ENCODE peak calls at places on chromosomes 1 and 21, in five cellular contexts. One of them, this sample, is unnamed.

GRCh38 chr1:219124163-219124562 is 49.5 kb upstream of the LYPLAL1 start:
- DNase-seq in IMR-90: no peak
- DNase-seq in H1: no peak
- DNase-seq in PC-3: no peak
- DNase-seq in H9: no peak
- DNase-seq in this sample: no peak

GRCh38 chr1:88678405-88678804 is 5.7 kb upstream of the PKN2 start:
- DNase-seq in IMR-90: no peak
- DNase-seq in H1: no peak
- DNase-seq in PC-3: peak
- DNase-seq in H9: no peak
- DNase-seq in this sample: no peak

GRCh38 chr1:6795661-6796060 is 10.4 kb downstream of the CAMTA1 start:
- DNase-seq in IMR-90: peak
- DNase-seq in H1: no peak
- DNase-seq in PC-3: no peak
- DNase-seq in H9: no peak
- DNase-seq in this sample: no peak

GRCh38 chr21:33588485-33589335 is at the start of gene DONSON:
- DNase-seq in IMR-90: peak
- DNase-seq in H1: no peak
- DNase-seq in PC-3: peak
- DNase-seq in H9: peak
- DNase-seq in this sample: peak

GRCh38 chr1:165562576-165562975 is 18.8 kb downstream of the LRRC52 start:
- DNase-seq in IMR-90: no peak
- DNase-seq in H1: no peak
- DNase-seq in PC-3: peak
- DNase-seq in H9: no peak
- DNase-seq in this sample: no peak

GRCh38 chr1:221394011-221394544 is 347.8 kb downstream of the DUSP10 start:
- DNase-seq in IMR-90: peak
- DNase-seq in H1: no peak
- DNase-seq in PC-3: peak
- DNase-seq in H9: no peak
- DNase-seq in this sample: no peak

GRCh38 chr1:240559781-240560180 is 52.2 kb downstream of the GREM2 start:
- DNase-seq in IMR-90: no peak
- DNase-seq in H1: no peak
- DNase-seq in PC-3: no peak
- DNase-seq in H9: no peak
- DNase-seq in this sample: no peak

GRCh38 chr21:46079357-46080170 is 18.3 kb upstream of the COL6A2 start:
- DNase-seq in IMR-90: peak
- DNase-seq in H1: no peak
- DNase-seq in PC-3: peak
- DNase-seq in H9: peak
- DNase-seq in this sample: no peak

GRCh38 chr1:197127513-197127912 is 19.0 kb downstream of the ASPM start:
- DNase-seq in IMR-90: no peak
- DNase-seq in H1: no peak
- DNase-seq in PC-3: no peak
- DNase-seq in H9: no peak
- DNase-seq in this sample: no peak

GRCh38 chr1:182426442-182427430 is 23.2 kb upstream of the RGSL1 start:
- DNase-seq in IMR-90: no peak
- DNase-seq in H1: no peak
- DNase-seq in PC-3: no peak
- DNase-seq in H9: no peak
- DNase-seq in this sample: no peak

GRCh38 chr1:157085416-157085815 is 14.2 kb downstream of the ETV3L start:
- DNase-seq in IMR-90: no peak
- DNase-seq in H1: no peak
- DNase-seq in PC-3: no peak
- DNase-seq in H9: no peak
- DNase-seq in this sample: no peak

GRCh38 chr1:19483261-19483660 is 2.1 kb downstream of the CAPZB start:
- DNase-seq in IMR-90: no peak
- DNase-seq in H1: no peak
- DNase-seq in PC-3: no peak
- DNase-seq in H9: no peak
- DNase-seq in this sample: no peak

GRCh38 chr1:90824551-90824950 is 107.4 kb upstream of the BARHL2 start:
- DNase-seq in IMR-90: no peak
- DNase-seq in H1: no peak
- DNase-seq in PC-3: no peak
- DNase-seq in H9: no peak
- DNase-seq in this sample: no peak

GRCh38 chr21:14850394-14850793 is 214.4 kb downstream of the NRIP1 start:
- DNase-seq in IMR-90: peak
- DNase-seq in H1: no peak
- DNase-seq in PC-3: no peak
- DNase-seq in H9: no peak
- DNase-seq in this sample: no peak

GRCh38 chr1:218874313-218874712 is 299.4 kb upstream of the LYPLAL1 start:
- DNase-seq in IMR-90: peak
- DNase-seq in H1: no peak
- DNase-seq in PC-3: peak
- DNase-seq in H9: no peak
- DNase-seq in this sample: no peak

GRCh38 chr21:25080706-25081495 is 526.4 kb downstream of the MRPL39 start:
- DNase-seq in IMR-90: peak
- DNase-seq in H1: no peak
- DNase-seq in PC-3: no peak
- DNase-seq in H9: no peak
- DNase-seq in this sample: no peak

GRCh38 chr1:226954337-226954736 is 14.2 kb downstream of the COQ8A start:
- DNase-seq in IMR-90: no peak
- DNase-seq in H1: no peak
- DNase-seq in PC-3: no peak
- DNase-seq in H9: no peak
- DNase-seq in this sample: no peak

GRCh38 chr1:153375511-153375910 is at the start of gene S100A12:
- DNase-seq in IMR-90: peak
- DNase-seq in H1: no peak
- DNase-seq in PC-3: peak
- DNase-seq in H9: no peak
- DNase-seq in this sample: no peak

GRCh38 chr1:222002503-222002902 is 260.6 kb upstream of the DUSP10 start:
- DNase-seq in IMR-90: no peak
- DNase-seq in H1: no peak
- DNase-seq in PC-3: no peak
- DNase-seq in H9: no peak
- DNase-seq in this sample: no peak

DNA sequence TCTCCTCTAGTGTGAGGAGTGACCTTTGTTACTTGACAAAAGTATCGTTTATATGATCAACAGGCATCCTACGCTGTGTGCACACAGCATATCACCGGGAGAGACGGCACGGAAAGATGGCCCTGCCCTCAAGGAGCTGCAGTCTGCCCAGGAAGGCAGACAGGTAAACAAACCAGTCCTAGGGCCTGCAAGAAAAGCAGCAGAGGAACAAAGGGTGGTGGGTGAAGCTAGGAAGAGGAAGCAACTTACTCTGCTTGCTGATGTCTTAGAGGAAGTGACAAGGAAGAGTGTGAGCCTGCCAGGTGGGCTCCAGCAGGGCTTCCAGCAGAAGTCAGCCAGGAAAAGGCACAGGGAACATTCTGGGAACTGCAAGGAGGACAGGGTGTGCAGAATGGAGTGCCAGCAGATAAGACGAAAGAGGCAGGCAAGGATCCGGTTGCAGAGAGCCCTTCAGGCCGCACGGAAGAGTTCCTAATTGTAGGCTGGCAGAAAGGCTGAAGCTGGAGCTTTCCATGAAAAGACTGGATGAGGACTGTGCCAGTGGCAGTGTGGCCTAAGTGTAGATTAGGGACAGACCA is 106.7 kb downstream of the SLC45A1 start:
- DNase-seq in IMR-90: no peak
- DNase-seq in H1: no peak
- DNase-seq in PC-3: peak
- DNase-seq in H9: peak
- DNase-seq in this sample: no peak
- H3K9ac ChIP-seq in IMR-90: peak
- H3K9ac ChIP-seq in H1: no peak
- H3K9ac ChIP-seq in PC-3: peak
- H3K9ac ChIP-seq in H9: peak
- H3K9ac ChIP-seq in this sample: peak

GRCh38 chr1:52876843-52877242 is 34.3 kb downstream of the ZYG11A start:
- DNase-seq in IMR-90: no peak
- DNase-seq in H1: no peak
- DNase-seq in PC-3: no peak
- DNase-seq in H9: no peak
- DNase-seq in this sample: no peak
- H3K9ac ChIP-seq in IMR-90: no peak
- H3K9ac ChIP-seq in H1: no peak
- H3K9ac ChIP-seq in PC-3: no peak
- H3K9ac ChIP-seq in H9: no peak
- H3K9ac ChIP-seq in this sample: no peak

DNA sequence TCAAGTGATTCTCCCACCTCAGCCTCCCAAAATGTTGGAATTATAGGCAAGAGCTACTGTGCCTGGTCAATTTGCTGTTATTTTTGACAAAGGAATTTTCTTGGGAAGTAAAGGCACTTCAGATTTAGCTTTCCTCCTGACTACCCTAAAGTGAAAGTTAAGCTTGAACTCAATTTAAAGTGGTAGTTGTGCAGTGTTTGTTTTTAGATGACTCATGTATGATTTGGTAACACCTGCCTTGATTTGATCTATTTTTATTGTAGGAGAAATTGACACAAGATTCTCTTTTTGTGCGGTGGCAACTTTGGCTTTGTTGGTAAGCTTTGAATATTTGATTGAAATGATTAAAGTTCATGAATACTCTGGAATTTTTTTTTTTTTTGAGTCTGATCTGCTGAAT is 5.0 kb downstream of the RABGGTB start:
- DNase-seq in IMR-90: peak
- DNase-seq in H1: no peak
- DNase-seq in PC-3: peak
- DNase-seq in H9: no peak
- DNase-seq in this sample: no peak
- H3K9ac ChIP-seq in IMR-90: no peak
- H3K9ac ChIP-seq in H1: no peak
- H3K9ac ChIP-seq in PC-3: no peak
- H3K9ac ChIP-seq in H9: no peak
- H3K9ac ChIP-seq in this sample: peak

GRCh38 chr1:114695430-114696093 is at the start of gene AMPD1:
- DNase-seq in IMR-90: peak
- DNase-seq in H1: no peak
- DNase-seq in PC-3: peak
- DNase-seq in H9: no peak
- DNase-seq in this sample: no peak
- H3K9ac ChIP-seq in IMR-90: no peak
- H3K9ac ChIP-seq in H1: no peak
- H3K9ac ChIP-seq in PC-3: no peak
- H3K9ac ChIP-seq in H9: no peak
- H3K9ac ChIP-seq in this sample: no peak

GRCh38 chr1:39158330-39159086 is 46.0 kb upstream of the MACF1 start:
- DNase-seq in IMR-90: peak
- DNase-seq in H1: no peak
- DNase-seq in PC-3: peak
- DNase-seq in H9: peak
- DNase-seq in this sample: no peak
- H3K9ac ChIP-seq in IMR-90: peak
- H3K9ac ChIP-seq in H1: no peak
- H3K9ac ChIP-seq in PC-3: peak
- H3K9ac ChIP-seq in H9: peak
- H3K9ac ChIP-seq in this sample: no peak

This sample was measured in NT2/D1.